ENCODE peak calls at places on chromosomes 4 and X, in six cellular contexts. V is HFF-Myc, B is NCI-H748 treated with DMSO at 0.1 percent for 48 hours, R is WTC11, Y is amygdala, F is Calu3. E is an unnamed sample.

GRCh38 chr4:72179342-72179741 is 147.5 kb downstream of the NPFFR2 start:
- DNase-seq in R (no peak), V (no peak), F (no peak), Y (no peak), B (no peak), E (no peak)

GRCh38 chrX:112235547-112235946 is 153.0 kb upstream of the TRPC5 start:
- DNase-seq in Y (no peak), B (no peak), R (no peak), V (no peak), F (no peak), E (peak)

GRCh38 chrX:148700021-148700420 is 199.6 kb downstream of the AFF2 start:
- DNase-seq in Y (no peak), F (no peak), B (no peak), R (no peak), V (no peak), E (no peak)

GRCh38 chrX:140508958-140509357 is 4.1 kb upstream of the SOX3 start:
- DNase-seq in F (no peak), B (no peak), Y (no peak), V (no peak), R (no peak), E (no peak)

GRCh38 chr4:2797545-2798305 is 4.8 kb downstream of the SH3BP2 start:
- DNase-seq in V (no peak), F (no peak), R (no peak), Y (no peak), B (no peak), E (no peak)

GRCh38 chr4:48902266-48902665 is 4.3 kb downstream of the OCIAD2 start:
- DNase-seq in R (no peak), Y (no peak), V (no peak), B (no peak), F (no peak), E (no peak)

GRCh38 chrX:25020391-25021131 is 4.8 kb upstream of the ARX start:
- DNase-seq in V (no peak), R (peak), Y (no peak), F (peak), B (peak), E (peak)

GRCh38 chr4:186685744-186686143 is 37.9 kb downstream of the FAT1 start:
- DNase-seq in F (no peak), B (no peak), Y (no peak), V (peak), R (no peak), E (no peak)

GRCh38 chrX:72685018-72685417 is 29.1 kb downstream of the PHKA1 start:
- DNase-seq in F (no peak), Y (no peak), R (no peak), V (no peak), B (no peak), E (no peak)

GRCh38 chr4:38001927-38002326 is 41.7 kb downstream of the PTTG2 start:
- DNase-seq in F (no peak), B (no peak), V (no peak), Y (no peak), R (no peak), E (no peak)

GRCh38 chrX:134948333-134949241 is 42.2 kb upstream of the SMIM10 start:
- DNase-seq in V (no peak), B (no peak), F (peak), Y (no peak), R (no peak), E (no peak)

GRCh38 chr4:182922551-182923284 is 5.5 kb upstream of the DCTD start:
- DNase-seq in V (no peak), F (peak), R (no peak), Y (peak), B (no peak), E (no peak)

GRCh38 chr4:40471923-40472322 is 136.8 kb downstream of the CHRNA9 start:
- DNase-seq in R (no peak), B (no peak), F (no peak), Y (no peak), V (no peak), E (no peak)

GRCh38 chr4:169147217-169147616 is 123.5 kb downstream of the SH3RF1 start:
- DNase-seq in Y (no peak), V (peak), R (no peak), F (peak), B (no peak), E (no peak)

GRCh38 chr4:84582988-84583870 is at the start of gene CDS1:
- DNase-seq in R (peak), B (peak), F (peak), Y (no peak), V (no peak), E (peak)